ENCODE peak calls at places on chromosomes 11 and 22, in ten cellular contexts. D, P, L, H, V, U, C, G, J and S are unnamed samples.

GRCh38 chr22:46547179-46547882 is 9.9 kb upstream of the CELSR1 start:
- DNase-seq in D (peak), P (no peak), L (peak), H (no peak), V (peak), U (no peak), C (peak), G (no peak), J (peak), S (no peak)

GRCh38 chr11:124761301-124762021 is 629 bp downstream of the ESAM start:
- DNase-seq in D (no peak), P (peak), L (no peak), H (no peak), V (peak), U (no peak), C (no peak), G (no peak), J (no peak), S (no peak)

GRCh38 chr11:296206-296975 is 2.9 kb downstream of the IFITM5 start:
- DNase-seq in D (no peak), P (peak), L (no peak), H (no peak), V (no peak), U (no peak), C (no peak), G (no peak), J (no peak), S (no peak)

GRCh38 chr11:118497831-118498230 is 29.4 kb upstream of the TTC36 start:
- DNase-seq in D (peak), P (no peak), L (peak), H (no peak), V (no peak), U (no peak), C (no peak), G (peak), J (no peak), S (no peak)

GRCh38 chr22:29550005-29550404 is 3.6 kb downstream of the THOC5 start:
- DNase-seq in D (no peak), P (no peak), L (no peak), H (no peak), V (no peak), U (no peak), C (no peak), G (no peak), J (no peak), S (no peak)

GRCh38 chr11:119067371-119068222 is at the start of gene VPS11:
- DNase-seq in D (peak), P (peak), L (peak), H (peak), V (peak), U (peak), C (peak), G (peak), J (peak), S (peak)

GRCh38 chr11:103842795-103843194 is 193.6 kb upstream of the DDI1 start:
- DNase-seq in D (peak), P (no peak), L (peak), H (no peak), V (no peak), U (no peak), C (no peak), G (no peak), J (no peak), S (no peak)

GRCh38 chr22:30305519-30305905 is 16.2 kb upstream of the CASTOR1 start:
- DNase-seq in D (no peak), P (peak), L (peak), H (peak), V (peak), U (peak), C (no peak), G (no peak), J (no peak), S (no peak)

GRCh38 chr22:26461188-26461810 is 22.3 kb downstream of the HPS4 start:
- DNase-seq in D (peak), P (peak), L (peak), H (no peak), V (peak), U (peak), C (peak), G (peak), J (peak), S (peak)

GRCh38 chr11:27718346-27718852 is 18.1 kb upstream of the BDNF start:
- DNase-seq in D (peak), P (no peak), L (peak), H (no peak), V (no peak), U (no peak), C (peak), G (peak), J (peak), S (peak)

GRCh38 chr22:29202231-29203192 is 3.2 kb upstream of the EMID1 start:
- DNase-seq in D (peak), P (peak), L (peak), H (peak), V (peak), U (peak), C (peak), G (peak), J (no peak), S (no peak)

GRCh38 chr11:74397531-74398243 is 546 bp downstream of the PGM2L1 start:
- DNase-seq in D (peak), P (peak), L (no peak), H (peak), V (no peak), U (peak), C (peak), G (peak), J (peak), S (no peak)

GRCh38 chr22:43829448-43829821 is 17.3 kb upstream of the EFCAB6 start:
- DNase-seq in D (peak), P (no peak), L (no peak), H (no peak), V (peak), U (no peak), C (no peak), G (no peak), J (no peak), S (no peak)

GRCh38 chr22:46528121-46528610 is 9.3 kb downstream of the CELSR1 start:
- DNase-seq in D (no peak), P (no peak), L (peak), H (no peak), V (no peak), U (no peak), C (peak), G (peak), J (no peak), S (no peak)

GRCh38 chr11:113977071-113977490 is 2.2 kb downstream of the HTR3A start:
- DNase-seq in D (no peak), P (no peak), L (no peak), H (no peak), V (no peak), U (no peak), C (no peak), G (no peak), J (no peak), S (no peak)

GRCh38 chr22:36298118-36298517 is 45.2 kb downstream of the APOL1 start:
- DNase-seq in D (no peak), P (no peak), L (no peak), H (no peak), V (no peak), U (no peak), C (no peak), G (no peak), J (no peak), S (no peak)

GRCh38 chr11:75773595-75774353 is 5.2 kb downstream of the DGAT2 start:
- DNase-seq in D (no peak), P (peak), L (no peak), H (no peak), V (no peak), U (peak), C (no peak), G (peak), J (no peak), S (no peak)

GRCh38 chr11:62664405-62665074 is 470 bp downstream of the C11orf98 start:
- DNase-seq in D (no peak), P (peak), L (peak), H (peak), V (no peak), U (peak), C (peak), G (peak), J (peak), S (no peak)

GRCh38 chr11:12698049-12698448 is 23.8 kb downstream of the TEAD1 start:
- DNase-seq in D (no peak), P (no peak), L (no peak), H (no peak), V (no peak), U (peak), C (no peak), G (no peak), J (peak), S (no peak)

GRCh38 chr11:74018331-74019005 is 9.6 kb upstream of the UCP3 start:
- DNase-seq in D (peak), P (no peak), L (peak), H (no peak), V (peak), U (no peak), C (peak), G (peak), J (no peak), S (peak)

GRCh38 chr11:87290304-87290922 is 252.7 kb downstream of the TMEM135 start:
- DNase-seq in D (peak), P (no peak), L (peak), H (no peak), V (no peak), U (peak), C (peak), G (peak), J (peak), S (no peak)

GRCh38 chr11:76151561-76152085 is 54.7 kb downstream of the WNT11 start:
- DNase-seq in D (no peak), P (no peak), L (no peak), H (no peak), V (no peak), U (no peak), C (no peak), G (no peak), J (no peak), S (no peak)

GRCh38 chr22:32048069-32048468 is 5.0 kb downstream of the SLC5A1 start:
- DNase-seq in D (no peak), P (no peak), L (no peak), H (no peak), V (peak), U (no peak), C (no peak), G (no peak), J (no peak), S (no peak)

GRCh38 chr22:40345801-40346177 is 511 bp upstream of the ADSL start:
- DNase-seq in D (peak), P (peak), L (peak), H (peak), V (peak), U (peak), C (no peak), G (peak), J (peak), S (no peak)

GRCh38 chr22:47307326-47307725 is 544.9 kb downstream of the TBC1D22A start:
- DNase-seq in D (peak), P (no peak), L (peak), H (no peak), V (no peak), U (no peak), C (peak), G (peak), J (no peak), S (no peak)